ENCODE peak calls at places on chromosomes 11 and 22, in six cellular contexts. U is psoas muscle, P is IMR-90, D is pancreas, Z is AG04450, S is heart left ventricle. N is an unnamed sample.

GRCh38 chr11:131423715-131424114 is 53.3 kb downstream of the NTM start:
- DNase-seq in U (no peak), P (peak), D (no peak), Z (no peak), S (no peak), N (no peak)

GRCh38 chr11:120337896-120338840 is 2.0 kb downstream of the ARHGEF12 start:
- DNase-seq in U (no peak), P (peak), D (no peak), Z (no peak), S (no peak), N (no peak)

GRCh38 chr11:109668973-109669634 is 247.1 kb downstream of the C11orf87 start:
- DNase-seq in U (no peak), P (peak), D (no peak), Z (no peak), S (no peak), N (no peak)

GRCh38 chr11:17392872-17393271 is 4.4 kb upstream of the KCNJ11 start:
- DNase-seq in U (no peak), P (no peak), D (no peak), Z (no peak), S (no peak), N (no peak)

GRCh38 chr11:75476716-75477613 is 44.0 kb upstream of the KLHL35 start:
- DNase-seq in U (peak), P (no peak), D (peak), Z (no peak), S (no peak), N (no peak)

GRCh38 chr22:17476838-17477237 is 86.5 kb upstream of the SLC25A18 start:
- DNase-seq in U (no peak), P (no peak), D (no peak), Z (no peak), S (no peak), N (no peak)

GRCh38 chr22:26848244-26848920 is 191.0 kb downstream of the MIAT start:
- DNase-seq in U (peak), P (no peak), D (no peak), Z (no peak), S (no peak), N (no peak)

GRCh38 chr11:75376175-75376574 is 23.1 kb upstream of the RPS3 start:
- DNase-seq in U (no peak), P (no peak), D (no peak), Z (no peak), S (no peak), N (no peak)

GRCh38 chr11:130124096-130124495 is 35.5 kb upstream of the ST14 start:
- DNase-seq in U (peak), P (peak), D (no peak), Z (peak), S (peak), N (peak)

GRCh38 chr22:22042009-22042408 is 59.4 kb upstream of the TOP3B start:
- DNase-seq in U (no peak), P (peak), D (no peak), Z (no peak), S (no peak), N (no peak)

GRCh38 chr11:72483412-72484186 is 49.3 kb upstream of the CLPB start:
- DNase-seq in U (no peak), P (peak), D (no peak), Z (no peak), S (no peak), N (no peak)

GRCh38 chr11:102390667-102391449 is 43.8 kb downstream of the BIRC2 start:
- DNase-seq in U (peak), P (peak), D (peak), Z (peak), S (peak), N (no peak)

GRCh38 chr11:73145986-73146575 is 4.0 kb upstream of the FCHSD2 start:
- DNase-seq in U (no peak), P (no peak), D (no peak), Z (no peak), S (peak), N (no peak)

GRCh38 chr22:42758929-42759629 is 38.4 kb upstream of the A4GALT start:
- DNase-seq in U (no peak), P (peak), D (no peak), Z (no peak), S (no peak), N (peak)

GRCh38 chr11:117426941-117427340 is 99.3 kb downstream of the CEP164 start:
- DNase-seq in U (no peak), P (no peak), D (no peak), Z (no peak), S (no peak), N (no peak)

GRCh38 chr22:45211848-45212247 is 28.8 kb downstream of the KIAA0930 start:
- DNase-seq in U (no peak), P (no peak), D (peak), Z (no peak), S (no peak), N (no peak)

GRCh38 chr11:74347381-74347780 is 35.9 kb upstream of the P4HA3 start:
- DNase-seq in U (no peak), P (peak), D (no peak), Z (no peak), S (no peak), N (no peak)

GRCh38 chr11:100855466-100856067 is 168.5 kb downstream of the ARHGAP42 start:
- DNase-seq in U (no peak), P (peak), D (no peak), Z (no peak), S (no peak), N (no peak)

GRCh38 chr11:64023731-64024710 is 11.7 kb upstream of the FLRT1 start:
- DNase-seq in U (no peak), P (no peak), D (no peak), Z (no peak), S (no peak), N (no peak)

GRCh38 chr11:31812392-31813241 is 1.5 kb upstream of the PAX6 start:
- DNase-seq in U (no peak), P (no peak), D (no peak), Z (no peak), S (no peak), N (no peak)

GRCh38 chr11:73787643-73788537 is at the start of gene MRPL48:
- DNase-seq in U (peak), P (peak), D (peak), Z (peak), S (peak), N (peak)

GRCh38 chr11:117175104-117175503 is 3.4 kb upstream of the SIDT2 start:
- DNase-seq in U (no peak), P (no peak), D (no peak), Z (no peak), S (no peak), N (no peak)

GRCh38 chr22:38834991-38835390 is 8.8 kb downstream of the NPTXR start:
- DNase-seq in U (no peak), P (no peak), D (no peak), Z (no peak), S (no peak), N (no peak)

GRCh38 chr11:128897841-128898240 is 6.7 kb downstream of the KCNJ5 start:
- DNase-seq in U (no peak), P (no peak), D (no peak), Z (no peak), S (no peak), N (no peak)

GRCh38 chr11:114058026-114058706 is 1.3 kb upstream of the ZBTB16 start:
- DNase-seq in U (peak), P (no peak), D (peak), Z (no peak), S (no peak), N (peak)

GRCh38 chr11:34331736-34332135 is 26.1 kb downstream of the ABTB2 start:
- DNase-seq in U (no peak), P (no peak), D (no peak), Z (no peak), S (no peak), N (no peak)

GRCh38 chr11:15216678-15217077 is 102.0 kb downstream of the INSC start:
- DNase-seq in U (no peak), P (no peak), D (no peak), Z (no peak), S (no peak), N (no peak)

GRCh38 chr11:2458321-2458720 is 13.5 kb downstream of the KCNQ1 start:
- DNase-seq in U (no peak), P (no peak), D (no peak), Z (no peak), S (peak), N (no peak)

GRCh38 chr11:78715639-78716311 is 141.1 kb upstream of the NARS2 start:
- DNase-seq in U (peak), P (peak), D (peak), Z (peak), S (no peak), N (no peak)

GRCh38 chr22:40070701-40071100 is 75.9 kb downstream of the FAM83F start:
- DNase-seq in U (no peak), P (no peak), D (no peak), Z (no peak), S (no peak), N (no peak)

GRCh38 chr11:12185914-12186313 is 75.5 kb downstream of the MICAL2 start:
- DNase-seq in U (no peak), P (peak), D (no peak), Z (no peak), S (no peak), N (no peak)

GRCh38 chr11:7665473-7666291 is 7.6 kb downstream of the CYB5R2 start:
- DNase-seq in U (peak), P (peak), D (peak), Z (no peak), S (peak), N (peak)

GRCh38 chr22:35615156-35615555 is 2.0 kb downstream of the MB start:
- DNase-seq in U (peak), P (no peak), D (no peak), Z (no peak), S (no peak), N (no peak)

GRCh38 chr11:43377380-43377779 is 18.7 kb downstream of the TTC17 start:
- DNase-seq in U (no peak), P (no peak), D (no peak), Z (no peak), S (no peak), N (no peak)
- H3K4me3 ChIP-seq in U (no peak), P (no peak), D (no peak), Z (no peak), S (no peak), N (no peak)

GRCh38 chr11:125170406-125171031 is 6.0 kb downstream of the PKNOX2 start:
- DNase-seq in U (peak), P (peak), D (peak), Z (peak), S (peak), N (peak)
- H3K4me3 ChIP-seq in U (peak), P (no peak), D (no peak), Z (peak), S (peak), N (no peak)

GRCh38 chr11:70209391-70209912 is 6.4 kb downstream of the FADD start:
- DNase-seq in U (no peak), P (no peak), D (no peak), Z (no peak), S (no peak), N (no peak)

GRCh38 chr11:70210516-70210915 is 7.4 kb downstream of the FADD start:
- DNase-seq in U (no peak), P (no peak), D (no peak), Z (no peak), S (no peak), N (no peak)

GRCh38 chr11:70207531-70208131 is 4.5 kb downstream of the FADD start:
- DNase-seq in U (no peak), P (no peak), D (no peak), Z (no peak), S (no peak), N (no peak)

GRCh38 chr11:70210051-70210501 is 7.0 kb downstream of the FADD start:
- DNase-seq in U (peak), P (peak), D (no peak), Z (no peak), S (no peak), N (no peak)

DNA sequence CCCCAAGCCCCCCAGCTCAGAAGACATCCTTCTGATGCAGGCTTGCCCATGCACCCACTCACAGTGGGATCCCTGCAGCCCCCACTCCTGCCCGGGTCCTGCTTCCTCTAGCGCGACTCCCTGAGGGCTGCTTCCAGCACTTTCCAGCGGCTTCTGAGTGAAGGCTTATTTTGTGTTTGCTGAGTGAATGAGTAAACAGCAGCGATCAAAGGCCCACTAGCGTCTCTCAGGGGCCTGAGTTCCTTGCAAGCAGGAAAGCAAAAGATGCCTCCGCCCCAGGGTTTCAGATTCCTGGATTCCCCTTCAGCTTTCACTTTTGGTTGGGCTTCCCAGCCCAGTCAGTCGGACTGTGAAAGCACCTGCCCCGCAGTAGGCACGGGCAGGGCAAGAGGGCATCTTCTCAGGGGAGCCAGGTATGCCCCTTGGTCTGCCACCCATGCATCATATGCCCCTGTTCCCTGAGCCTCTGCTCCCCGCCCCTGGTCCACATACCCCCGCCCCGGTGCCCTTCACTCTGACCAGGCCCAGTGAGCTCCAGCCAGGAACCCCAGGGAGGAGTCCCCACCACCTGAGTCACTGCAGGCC is 9.2 kb downstream of the FADD start:
- DNase-seq in U (no peak), P (no peak), D (no peak), Z (no peak), S (no peak), N (no peak)
- H3K4me3 ChIP-seq in U (peak), P (no peak), D (no peak), Z (no peak), S (peak), N (no peak)

GRCh38 chr22:46799626-46800025 is 37.2 kb downstream of the TBC1D22A start:
- DNase-seq in U (no peak), P (no peak), D (no peak), Z (no peak), S (no peak), N (no peak)

GRCh38 chr22:46796566-46797195 is 34.2 kb downstream of the TBC1D22A start:
- DNase-seq in U (no peak), P (no peak), D (no peak), Z (no peak), S (no peak), N (no peak)

GRCh38 chr22:46797355-46797754 is 34.9 kb downstream of the TBC1D22A start:
- DNase-seq in U (no peak), P (peak), D (no peak), Z (no peak), S (no peak), N (no peak)

GRCh38 chr22:46798366-46799057 is 36.1 kb downstream of the TBC1D22A start:
- DNase-seq in U (peak), P (peak), D (peak), Z (peak), S (peak), N (peak)

GRCh38 chr22:46798041-46798365 is 35.6 kb downstream of the TBC1D22A start:
- DNase-seq in U (no peak), P (no peak), D (no peak), Z (no peak), S (no peak), N (no peak)
- H3K4me3 ChIP-seq in U (no peak), P (no peak), D (no peak), Z (no peak), S (no peak), N (no peak)

GRCh38 chr11:111392552-111392951 is 13.5 kb upstream of the POU2AF1 start:
- DNase-seq in U (no peak), P (no peak), D (no peak), Z (no peak), S (no peak), N (no peak)

GRCh38 chr11:111393096-111393495 is 14.0 kb upstream of the POU2AF1 start:
- DNase-seq in U (no peak), P (no peak), D (no peak), Z (no peak), S (no peak), N (no peak)

GRCh38 chr11:111388842-111389241 is 9.8 kb upstream of the POU2AF1 start:
- DNase-seq in U (no peak), P (no peak), D (no peak), Z (no peak), S (no peak), N (no peak)

GRCh38 chr11:111393585-111393984 is 14.5 kb upstream of the POU2AF1 start:
- DNase-seq in U (no peak), P (no peak), D (no peak), Z (no peak), S (no peak), N (no peak)

GRCh38 chr11:111391328-111392124 is 12.5 kb upstream of the POU2AF1 start:
- DNase-seq in U (no peak), P (no peak), D (no peak), Z (no peak), S (no peak), N (no peak)
- H3K4me3 ChIP-seq in U (no peak), P (no peak), D (no peak), Z (no peak), S (no peak), N (no peak)